ENCODE peak calls at places on chromosomes 13 and 19, in four cellular contexts. J is thoracic aorta; I is stimulated activated CD4-positive, alpha-beta T cell treated with anti-CD3 and anti-CD28 coated beads, Interleukin-12 subunit alpha, Interleukin-12 subunit beta, amount 100 ng/mL, for 4 hours; O is fibroblast of the aortic adventitia. Q is an unnamed sample.

GRCh38 chr13:60627071-60627686 is 230.2 kb downstream of the TDRD3 start:
- DNase-seq in O (peak), J (no peak), I (no peak), Q (no peak)

GRCh38 chr19:13835791-13836723 is 40.8 kb downstream of the ZSWIM4 start:
- DNase-seq in J (no peak), O (no peak), I (no peak), Q (no peak)

GRCh38 chr19:29805026-29805925 is 6.5 kb upstream of the CCNE1 start:
- DNase-seq in O (peak), I (no peak), J (no peak), Q (no peak)

GRCh38 chr13:98563071-98563470 is 13.8 kb downstream of the STK24 start:
- DNase-seq in O (no peak), I (no peak), J (no peak), Q (no peak)

GRCh38 chr13:26584713-26585112 is 27.2 kb downstream of the WASF3 start:
- DNase-seq in I (no peak), J (no peak), O (peak), Q (no peak)

GRCh38 chr19:7415163-7415856 is 66.6 kb downstream of the ARHGEF18 start:
- DNase-seq in O (peak), J (no peak), I (no peak), Q (no peak)

GRCh38 chr19:30375651-30376050 is 3.5 kb downstream of the ZNF536 start:
- DNase-seq in I (no peak), J (no peak), O (no peak), Q (no peak)

GRCh38 chr13:113658836-113659235 is 838 bp upstream of the ATP4B start:
- DNase-seq in I (no peak), J (no peak), O (no peak), Q (no peak)

GRCh38 chr19:6611441-6611852 is 20.5 kb upstream of the CD70 start:
- DNase-seq in O (no peak), I (no peak), J (no peak), Q (no peak)

GRCh38 chr13:93375491-93375890 is 148.9 kb downstream of the GPC6 start:
- DNase-seq in J (no peak), O (no peak), I (no peak), Q (no peak)

GRCh38 chr13:47553329-47553977 is 447.6 kb downstream of the SUCLA2 start:
- DNase-seq in I (no peak), O (no peak), J (no peak), Q (no peak)

GRCh38 chr19:376111-376470 is 31.5 kb upstream of the MIER2 start:
- DNase-seq in J (no peak), I (no peak), O (no peak), Q (no peak)

GRCh38 chr13:50467156-50467814 is 376.2 kb downstream of the DLEU7 start:
- DNase-seq in O (peak), J (no peak), I (no peak), Q (no peak)

GRCh38 chr13:64007334-64007733 is 2591.7 kb upstream of the PCDH20 start:
- DNase-seq in O (peak), I (no peak), J (no peak), Q (no peak)

GRCh38 chr13:88068975-88069374 is 397.8 kb downstream of the SLITRK5 start:
- DNase-seq in O (no peak), J (no peak), I (no peak), Q (no peak)

GRCh38 chr13:41631296-41631965 is 174.1 kb downstream of the RGCC start:
- DNase-seq in I (no peak), J (no peak), O (no peak), Q (no peak)

GRCh38 chr19:46958542-46958941 is 61.1 kb upstream of the NPAS1 start:
- DNase-seq in J (no peak), I (no peak), O (peak), Q (no peak)

GRCh38 chr19:28221736-28222135 is 991.2 kb downstream of the UQCRFS1 start:
- DNase-seq in O (no peak), J (no peak), I (no peak), Q (no peak)

GRCh38 chr19:1132625-1133383 is 29.0 kb downstream of the GPX4 start:
- DNase-seq in J (no peak), I (no peak), O (no peak), Q (no peak)

GRCh38 chr13:49664606-49665005 is 26.7 kb downstream of the EBPL start:
- DNase-seq in I (no peak), O (no peak), J (no peak), Q (no peak)

GRCh38 chr19:536031-536880 is 4.7 kb downstream of the CDC34 start:
- DNase-seq in O (no peak), J (no peak), I (no peak), Q (no peak)

GRCh38 chr19:2428027-2428690 is 773 bp upstream of the TIMM13 start:
- DNase-seq in J (no peak), I (no peak), O (peak), Q (no peak)

GRCh38 chr13:29771247-29771646 is 79.2 kb downstream of the UBL3 start:
- DNase-seq in I (no peak), O (peak), J (no peak), Q (no peak)

GRCh38 chr13:100673376-100673830 is 1.2 kb downstream of the TMTC4 start:
- DNase-seq in J (no peak), I (no peak), O (no peak), Q (no peak)

GRCh38 chr19:38665950-38666661 is 18.7 kb downstream of the ACTN4 start:
- DNase-seq in O (peak), J (no peak), I (no peak), Q (peak)

GRCh38 chr13:113410472-113411201 is 42.7 kb downstream of the ADPRHL1 start:
- DNase-seq in J (peak), O (peak), I (no peak), Q (no peak)

GRCh38 chr13:78382481-78382880 is 220.9 kb downstream of the POU4F1 start:
- DNase-seq in I (no peak), O (no peak), J (no peak), Q (no peak)

GRCh38 chr19:45428385-45429231 is 4.9 kb upstream of the ERCC1 start:
- DNase-seq in O (no peak), I (no peak), J (no peak), Q (no peak)

GRCh38 chr13:72508392-72508791 is 219.0 kb downstream of the MZT1 start:
- DNase-seq in O (no peak), I (no peak), J (no peak), Q (no peak)

GRCh38 chr13:30496147-30496546 is 30.4 kb upstream of the HMGB1 start:
- DNase-seq in I (no peak), O (no peak), J (no peak), Q (no peak)